ENCODE peak calls at places on chromosomes 3 and 15, in eight cellular contexts. L is GM04504; D is lower lobe of right lung; F is stimulated activated naive B cell treated with anti-CD40 and anti-IgM and Interleukin-4, amounts not matched to agents 10 μg/mL and 1 μg/mL and 100 μg/mL, for 72 hours; U is left ventricle myocardium superior; R is GM10248; W is kidney glomerular epithelial cell; H is T-cell. N is an unnamed sample.

GRCh38 chr3:195911946-195912270 is 3.6 kb upstream of the TNK2 start:
- DNase-seq in L (no peak), F (no peak), R (no peak), H (no peak), D (no peak), U (no peak), W (no peak), N (no peak)

GRCh38 chr3:132837615-132838014 is 115.4 kb upstream of the NPHP3 start:
- DNase-seq in L (no peak), W (no peak), U (no peak), F (no peak), H (no peak), R (no peak), D (no peak), N (no peak)

GRCh38 chr3:48478631-48479555 is 25.1 kb downstream of the SHISA5 start:
- DNase-seq in R (peak), L (no peak), W (no peak), F (no peak), U (no peak), H (peak), D (no peak), N (no peak)

GRCh38 chr3:160968731-160969130 is 136.4 kb downstream of the B3GALNT1 start:
- DNase-seq in F (no peak), L (no peak), W (no peak), U (no peak), D (no peak), H (no peak), R (no peak), N (peak)

GRCh38 chr3:197012021-197012883 is 17.4 kb downstream of the MELTF start:
- DNase-seq in W (no peak), U (no peak), F (no peak), D (no peak), R (no peak), H (no peak), L (no peak), N (no peak)

GRCh38 chr15:69591905-69592508 is 139.4 kb downstream of the RPLP1 start:
- DNase-seq in H (no peak), R (no peak), W (peak), F (no peak), D (no peak), U (no peak), L (no peak), N (no peak)

GRCh38 chr3:127039719-127040118 is 56.8 kb downstream of the PLXNA1 start:
- DNase-seq in W (no peak), L (no peak), U (peak), D (peak), H (no peak), R (no peak), F (no peak), N (no peak)

GRCh38 chr3:129829640-129830039 is 63.9 kb downstream of the TMCC1 start:
- DNase-seq in L (peak), U (no peak), F (no peak), H (peak), W (peak), D (no peak), R (peak), N (peak)

GRCh38 chr15:73996939-73997338 is 2.4 kb downstream of the PML start:
- DNase-seq in L (peak), F (no peak), D (no peak), R (peak), U (no peak), W (peak), H (no peak), N (no peak)

GRCh38 chr3:67550541-67550940 is 103.9 kb downstream of the SUCLG2 start:
- DNase-seq in L (no peak), U (no peak), H (no peak), F (no peak), D (no peak), W (no peak), R (no peak), N (no peak)

GRCh38 chr15:54884312-54884711 is 312.4 kb downstream of the RSL24D1 start:
- DNase-seq in W (no peak), D (no peak), L (no peak), H (no peak), U (no peak), R (no peak), F (no peak), N (no peak)

GRCh38 chr15:70424937-70425411 is 327.3 kb upstream of the TLE3 start:
- DNase-seq in R (no peak), L (no peak), D (no peak), U (no peak), F (no peak), H (no peak), W (no peak), N (no peak)

GRCh38 chr3:114527036-114527644 is 233.3 kb downstream of the TIGIT start:
- DNase-seq in F (no peak), U (no peak), W (no peak), D (no peak), R (peak), H (no peak), L (no peak), N (no peak)

GRCh38 chr15:69340243-69340991 is 41.7 kb downstream of the PAQR5 start:
- DNase-seq in H (no peak), U (no peak), D (no peak), R (no peak), F (no peak), L (no peak), W (no peak), N (no peak)

GRCh38 chr3:163368168-163368567 is 1710.1 kb downstream of the SI start:
- DNase-seq in R (no peak), W (no peak), D (no peak), F (no peak), H (no peak), L (no peak), U (no peak), N (no peak)

GRCh38 chr3:24287728-24288450 is 206.8 kb downstream of the THRB start:
- DNase-seq in U (no peak), H (no peak), L (no peak), R (no peak), F (no peak), W (no peak), D (no peak), N (no peak)

GRCh38 chr3:186665484-186666188 is at the start of gene HRG:
- DNase-seq in R (no peak), L (no peak), W (no peak), D (no peak), U (no peak), H (no peak), F (no peak), N (no peak)

GRCh38 chr3:164852866-164853265 is 225.4 kb downstream of the SI start:
- DNase-seq in U (no peak), F (no peak), D (no peak), H (no peak), W (no peak), L (no peak), R (no peak), N (no peak)

GRCh38 chr15:69885182-69886041 is 212.3 kb downstream of the TLE3 start:
- DNase-seq in U (no peak), L (no peak), H (no peak), F (no peak), D (no peak), R (no peak), W (no peak), N (no peak)

GRCh38 chr3:37993811-37994638 is 3.4 kb downstream of the VILL start:
- DNase-seq in D (peak), R (peak), U (peak), H (peak), F (peak), L (peak), W (peak), N (no peak)

GRCh38 chr3:49098429-49098828 is 4.6 kb upstream of the QRICH1 start:
- DNase-seq in D (peak), F (no peak), H (no peak), L (no peak), W (no peak), U (peak), R (no peak), N (no peak)

GRCh38 chr3:14634763-14635400 is 16.7 kb upstream of the CCDC174 start:
- DNase-seq in U (no peak), R (no peak), W (no peak), F (no peak), L (no peak), D (no peak), H (no peak), N (no peak)

GRCh38 chr3:61627768-61628185 is 66.4 kb downstream of the PTPRG start:
- DNase-seq in L (peak), R (no peak), U (no peak), H (no peak), F (no peak), D (no peak), W (peak), N (peak)

GRCh38 chr3:29348311-29348710 is 67.4 kb downstream of the RBMS3 start:
- DNase-seq in W (no peak), R (no peak), D (no peak), L (no peak), H (no peak), F (no peak), U (no peak), N (no peak)

GRCh38 chr15:47987908-47988532 is 132.8 kb upstream of the SLC24A5 start:
- DNase-seq in R (peak), L (peak), F (no peak), D (no peak), W (peak), U (no peak), H (no peak), N (peak)

GRCh38 chr3:23303601-23304217 is 100.6 kb downstream of the UBE2E2 start:
- DNase-seq in H (no peak), U (no peak), L (no peak), D (no peak), W (peak), F (no peak), R (no peak), N (no peak)